ENCODE peak calls at places on chromosomes 12 and 14, in eight cellular contexts. One of them, this sample, is unnamed. For H3K36me3, the result is how much of the 10 kb centered on the place peaks cover.

GRCh38 chr12:132396657-132397056 is 67.3 kb upstream of the GALNT9 start:
- DNase-seq in WERI-Rb-1: no peak
- DNase-seq in Panc1: no peak
- DNase-seq in right atrium auricular region: no peak
- DNase-seq in astrocyte: no peak
- DNase-seq in CD8-positive, alpha-beta memory T cell: no peak
- DNase-seq in H1: no peak
- DNase-seq in suprapubic skin: no peak
- DNase-seq in this sample: no peak

GRCh38 chr14:52706286-52706685 is 714 bp upstream of the PSMC6 start:
- DNase-seq in astrocyte: no peak
- DNase-seq in suprapubic skin: no peak
- DNase-seq in right atrium auricular region: no peak
- DNase-seq in WERI-Rb-1: no peak
- DNase-seq in Panc1: no peak
- DNase-seq in H1: no peak
- DNase-seq in CD8-positive, alpha-beta memory T cell: peak
- DNase-seq in this sample: peak

GRCh38 chr12:92845320-92845719 is 83.8 kb downstream of the EEA1 start:
- DNase-seq in right atrium auricular region: no peak
- DNase-seq in Panc1: no peak
- DNase-seq in H1: no peak
- DNase-seq in WERI-Rb-1: no peak
- DNase-seq in CD8-positive, alpha-beta memory T cell: no peak
- DNase-seq in suprapubic skin: no peak
- DNase-seq in astrocyte: no peak
- DNase-seq in this sample: peak

GRCh38 chr12:109963743-109964429 is 32.3 kb downstream of the GIT2 start:
- DNase-seq in H1: no peak
- DNase-seq in astrocyte: peak
- DNase-seq in CD8-positive, alpha-beta memory T cell: no peak
- DNase-seq in Panc1: no peak
- DNase-seq in suprapubic skin: no peak
- DNase-seq in WERI-Rb-1: no peak
- DNase-seq in right atrium auricular region: no peak
- DNase-seq in this sample: peak

GRCh38 chr12:46562625-46563228 is 190.2 kb upstream of the SLC38A2 start:
- DNase-seq in WERI-Rb-1: no peak
- DNase-seq in suprapubic skin: no peak
- DNase-seq in CD8-positive, alpha-beta memory T cell: no peak
- DNase-seq in H1: no peak
- DNase-seq in Panc1: peak
- DNase-seq in right atrium auricular region: no peak
- DNase-seq in astrocyte: peak
- DNase-seq in this sample: no peak

GRCh38 chr14:99715266-99716000 is 31.3 kb downstream of the CYP46A1 start:
- DNase-seq in CD8-positive, alpha-beta memory T cell: no peak
- DNase-seq in H1: no peak
- DNase-seq in astrocyte: no peak
- DNase-seq in right atrium auricular region: peak
- DNase-seq in Panc1: no peak
- DNase-seq in WERI-Rb-1: no peak
- DNase-seq in suprapubic skin: no peak
- DNase-seq in this sample: no peak

GRCh38 chr12:88764781-88765470 is 184.7 kb upstream of the KITLG start:
- DNase-seq in astrocyte: peak
- DNase-seq in right atrium auricular region: no peak
- DNase-seq in CD8-positive, alpha-beta memory T cell: no peak
- DNase-seq in suprapubic skin: no peak
- DNase-seq in H1: no peak
- DNase-seq in WERI-Rb-1: no peak
- DNase-seq in Panc1: no peak
- DNase-seq in this sample: no peak

GRCh38 chr14:75003250-75004027 is 718 bp downstream of the EIF2B2 start:
- DNase-seq in suprapubic skin: peak
- DNase-seq in Panc1: no peak
- DNase-seq in CD8-positive, alpha-beta memory T cell: no peak
- DNase-seq in astrocyte: no peak
- DNase-seq in H1: no peak
- DNase-seq in right atrium auricular region: no peak
- DNase-seq in WERI-Rb-1: no peak
- DNase-seq in this sample: peak

GRCh38 chr14:47555333-47555732 is 120.1 kb downstream of the MDGA2 start:
- DNase-seq in right atrium auricular region: no peak
- DNase-seq in H1: no peak
- DNase-seq in WERI-Rb-1: no peak
- DNase-seq in suprapubic skin: no peak
- DNase-seq in CD8-positive, alpha-beta memory T cell: no peak
- DNase-seq in astrocyte: peak
- DNase-seq in Panc1: no peak
- DNase-seq in this sample: no peak

GRCh38 chr14:75985618-75986438 is at the start of gene IFT43:
- DNase-seq in astrocyte: peak
- DNase-seq in right atrium auricular region: peak
- DNase-seq in H1: no peak
- DNase-seq in CD8-positive, alpha-beta memory T cell: peak
- DNase-seq in WERI-Rb-1: peak
- DNase-seq in Panc1: no peak
- DNase-seq in suprapubic skin: peak
- DNase-seq in this sample: peak

GRCh38 chr12:65229441-65229840 is 49.0 kb upstream of the MSRB3 start:
- DNase-seq in WERI-Rb-1: no peak
- DNase-seq in right atrium auricular region: no peak
- DNase-seq in astrocyte: peak
- DNase-seq in H1: no peak
- DNase-seq in suprapubic skin: no peak
- DNase-seq in Panc1: no peak
- DNase-seq in CD8-positive, alpha-beta memory T cell: no peak
- DNase-seq in this sample: no peak

GRCh38 chr14:38209572-38210159 is 2.0 kb downstream of the SSTR1 start:
- DNase-seq in Panc1: no peak
- DNase-seq in H1: no peak
- DNase-seq in suprapubic skin: no peak
- DNase-seq in WERI-Rb-1: no peak
- DNase-seq in right atrium auricular region: no peak
- DNase-seq in astrocyte: no peak
- DNase-seq in CD8-positive, alpha-beta memory T cell: no peak
- DNase-seq in this sample: peak

GRCh38 chr12:14239935-14240872 is 125.3 kb upstream of the ATF7IP start:
- DNase-seq in Panc1: no peak
- DNase-seq in H1: no peak
- DNase-seq in WERI-Rb-1: peak
- DNase-seq in suprapubic skin: no peak
- DNase-seq in astrocyte: peak
- DNase-seq in CD8-positive, alpha-beta memory T cell: no peak
- DNase-seq in right atrium auricular region: no peak
- DNase-seq in this sample: no peak

GRCh38 chr14:94081386-94081820 is 293 bp downstream of the IFI27L1 start:
- DNase-seq in CD8-positive, alpha-beta memory T cell: no peak
- DNase-seq in right atrium auricular region: no peak
- DNase-seq in suprapubic skin: no peak
- DNase-seq in astrocyte: no peak
- DNase-seq in WERI-Rb-1: no peak
- DNase-seq in H1: no peak
- DNase-seq in Panc1: no peak
- DNase-seq in this sample: peak

GRCh38 chr12:30796891-30797371 is 42.2 kb upstream of the CAPRIN2 start:
- DNase-seq in suprapubic skin: no peak
- DNase-seq in WERI-Rb-1: peak
- DNase-seq in Panc1: no peak
- DNase-seq in astrocyte: peak
- DNase-seq in CD8-positive, alpha-beta memory T cell: peak
- DNase-seq in right atrium auricular region: no peak
- DNase-seq in H1: no peak
- DNase-seq in this sample: no peak

DNA sequence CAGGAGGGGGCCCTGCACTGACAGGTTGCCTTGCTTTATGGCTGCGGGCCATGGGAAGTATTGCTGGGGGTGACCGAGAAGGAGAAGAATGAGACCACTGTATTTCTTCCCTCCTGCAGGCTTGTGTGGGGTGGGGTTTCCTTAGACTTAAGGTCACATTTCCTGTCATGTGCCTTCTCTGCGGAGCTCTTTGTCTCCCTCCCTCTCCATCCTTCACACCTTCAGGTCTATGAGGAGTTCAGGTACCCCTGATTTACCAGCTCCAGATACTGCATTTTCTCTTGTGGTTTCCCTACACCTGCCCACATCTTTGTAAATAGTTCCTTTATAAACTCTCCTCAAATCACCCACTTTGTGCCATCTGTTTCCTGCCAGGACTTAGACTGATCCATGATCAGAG is 3.6 kb downstream of the FNTB start:
- DNase-seq in H1: no peak
- DNase-seq in right atrium auricular region: no peak
- DNase-seq in suprapubic skin: no peak
- DNase-seq in WERI-Rb-1: no peak
- DNase-seq in Panc1: no peak
- DNase-seq in astrocyte: no peak
- DNase-seq in CD8-positive, alpha-beta memory T cell: peak
- DNase-seq in this sample: no peak
- H3K4me3 ChIP-seq in H1: no peak
- H3K4me3 ChIP-seq in right atrium auricular region: no peak
- H3K4me3 ChIP-seq in suprapubic skin: no peak
- H3K4me3 ChIP-seq in WERI-Rb-1: no peak
- H3K4me3 ChIP-seq in Panc1: no peak
- H3K4me3 ChIP-seq in astrocyte: no peak
- H3K4me3 ChIP-seq in CD8-positive, alpha-beta memory T cell: peak
- H3K4me3 ChIP-seq in this sample: no peak

GRCh38 chr14:54687750-54688119 is 120.8 kb downstream of the SAMD4A start:
- DNase-seq in astrocyte: no peak
- DNase-seq in right atrium auricular region: no peak
- DNase-seq in H1: no peak
- DNase-seq in suprapubic skin: no peak
- DNase-seq in WERI-Rb-1: no peak
- DNase-seq in Panc1: no peak
- DNase-seq in CD8-positive, alpha-beta memory T cell: no peak
- DNase-seq in this sample: no peak
- H3K27ac ChIP-seq in astrocyte: no peak
- H3K27ac ChIP-seq in right atrium auricular region: peak
- H3K27ac ChIP-seq in H1: no peak
- H3K27ac ChIP-seq in suprapubic skin: peak
- H3K27ac ChIP-seq in WERI-Rb-1: no peak
- H3K27ac ChIP-seq in Panc1: no peak
- H3K27ac ChIP-seq in CD8-positive, alpha-beta memory T cell: no peak
- H3K27ac ChIP-seq in this sample: no peak

DNA sequence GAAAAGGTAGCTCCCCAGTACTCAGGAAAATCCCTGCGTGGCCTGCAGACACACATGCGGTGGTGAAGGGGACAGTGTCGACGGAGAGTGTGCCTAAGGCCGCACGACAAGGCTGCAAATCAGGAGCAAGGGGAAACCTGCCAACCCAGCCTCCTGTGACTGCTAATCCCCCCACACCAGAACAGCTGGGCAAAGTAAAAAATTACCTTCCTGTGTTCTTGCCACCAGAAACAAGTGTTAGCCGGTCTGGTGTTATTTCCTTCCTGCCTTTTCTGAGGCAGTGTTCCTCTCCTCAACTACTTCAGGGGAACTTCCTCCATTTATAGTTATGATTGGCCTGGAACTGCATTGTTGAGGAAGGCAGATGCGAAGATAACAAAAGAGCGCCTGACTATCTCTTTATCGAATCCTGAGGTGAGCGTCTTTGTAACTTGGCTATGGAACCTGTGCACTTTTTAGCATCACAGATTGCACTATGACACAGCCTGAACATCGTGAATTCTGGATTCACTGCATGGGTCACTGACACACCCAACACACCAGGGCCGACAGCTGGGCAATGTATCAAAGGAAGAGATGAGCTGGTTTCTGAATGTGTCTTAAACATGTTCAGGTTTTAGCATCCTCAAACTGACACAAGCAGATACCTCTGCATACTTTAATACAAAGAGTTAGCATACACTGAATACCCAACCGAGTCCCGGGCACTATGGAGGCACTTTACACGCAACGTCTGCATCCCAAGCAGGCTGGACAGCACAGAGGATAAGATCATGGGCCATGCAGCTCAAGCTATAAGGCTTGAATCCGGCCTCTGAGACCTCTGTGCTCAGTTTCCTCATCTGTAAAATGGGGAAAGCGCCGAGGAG is 28.9 kb downstream of the SLC15A4 start:
- DNase-seq in H1: no peak
- DNase-seq in astrocyte: no peak
- DNase-seq in right atrium auricular region: no peak
- DNase-seq in CD8-positive, alpha-beta memory T cell: no peak
- DNase-seq in Panc1: no peak
- DNase-seq in suprapubic skin: no peak
- DNase-seq in WERI-Rb-1: no peak
- DNase-seq in this sample: no peak
- H3K36me3 ChIP-seq in H1: under half
- H3K36me3 ChIP-seq in astrocyte: under half
- H3K36me3 ChIP-seq in right atrium auricular region: half or more
- H3K36me3 ChIP-seq in CD8-positive, alpha-beta memory T cell: under half
- H3K36me3 ChIP-seq in Panc1: under half
- H3K36me3 ChIP-seq in suprapubic skin: half or more
- H3K36me3 ChIP-seq in WERI-Rb-1: half or more
- H3K36me3 ChIP-seq in this sample: under half

GRCh38 chr12:1779783-1780182 is 40.6 kb upstream of the LRTM2 start:
- DNase-seq in WERI-Rb-1: no peak
- DNase-seq in H1: no peak
- DNase-seq in CD8-positive, alpha-beta memory T cell: no peak
- DNase-seq in Panc1: no peak
- DNase-seq in astrocyte: peak
- DNase-seq in right atrium auricular region: no peak
- DNase-seq in suprapubic skin: no peak
- DNase-seq in this sample: no peak

GRCh38 chr12:1781770-1782169 is 38.6 kb upstream of the LRTM2 start:
- DNase-seq in WERI-Rb-1: no peak
- DNase-seq in Panc1: no peak
- DNase-seq in CD8-positive, alpha-beta memory T cell: no peak
- DNase-seq in right atrium auricular region: no peak
- DNase-seq in H1: no peak
- DNase-seq in suprapubic skin: no peak
- DNase-seq in astrocyte: peak
- DNase-seq in this sample: no peak

GRCh38 chr12:1778911-1779310 is 41.5 kb upstream of the LRTM2 start:
- DNase-seq in H1: no peak
- DNase-seq in suprapubic skin: no peak
- DNase-seq in WERI-Rb-1: no peak
- DNase-seq in Panc1: no peak
- DNase-seq in right atrium auricular region: no peak
- DNase-seq in CD8-positive, alpha-beta memory T cell: no peak
- DNase-seq in astrocyte: no peak
- DNase-seq in this sample: no peak

GRCh38 chr12:1777798-1778197 is 42.6 kb upstream of the LRTM2 start:
- DNase-seq in right atrium auricular region: no peak
- DNase-seq in suprapubic skin: no peak
- DNase-seq in H1: no peak
- DNase-seq in WERI-Rb-1: no peak
- DNase-seq in astrocyte: peak
- DNase-seq in CD8-positive, alpha-beta memory T cell: no peak
- DNase-seq in Panc1: no peak
- DNase-seq in this sample: no peak

DNA sequence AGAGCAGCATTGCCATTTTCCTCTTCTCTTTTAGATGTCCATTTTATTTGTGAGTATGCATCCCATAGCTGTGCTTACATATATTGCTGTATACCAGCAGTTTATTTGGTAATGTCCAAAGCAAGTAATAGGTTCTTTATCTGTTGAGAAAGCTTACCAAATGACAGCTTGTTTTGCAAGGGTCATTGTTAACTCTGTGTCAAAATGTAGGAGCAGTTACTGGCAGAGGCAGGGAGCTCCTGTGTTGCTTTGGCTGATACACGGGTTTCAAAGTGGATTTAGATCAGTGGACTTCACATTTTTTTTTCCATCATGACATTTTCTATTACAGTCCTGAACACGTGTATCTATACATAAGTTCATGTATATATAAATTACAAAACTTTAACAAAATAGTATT is 38.1 kb upstream of the LRTM2 start:
- DNase-seq in H1: no peak
- DNase-seq in right atrium auricular region: no peak
- DNase-seq in CD8-positive, alpha-beta memory T cell: no peak
- DNase-seq in suprapubic skin: no peak
- DNase-seq in WERI-Rb-1: no peak
- DNase-seq in Panc1: no peak
- DNase-seq in astrocyte: no peak
- DNase-seq in this sample: no peak
- H3K4me3 ChIP-seq in H1: no peak
- H3K4me3 ChIP-seq in right atrium auricular region: no peak
- H3K4me3 ChIP-seq in CD8-positive, alpha-beta memory T cell: no peak
- H3K4me3 ChIP-seq in suprapubic skin: no peak
- H3K4me3 ChIP-seq in WERI-Rb-1: no peak
- H3K4me3 ChIP-seq in Panc1: no peak
- H3K4me3 ChIP-seq in astrocyte: no peak
- H3K4me3 ChIP-seq in this sample: no peak

This sample was measured in small intestine.